ENCODE peak calls at places on chromosomes 3 and 15, in nine cellular contexts. B is A549, L is IMR-90, W is tibial nerve, M is ovary, J is gastrocnemius medialis, F is transverse colon, I is body of pancreas, V is breast epithelium. D is an unnamed sample.

GRCh38 chr3:179558742-179559364 is 3.9 kb upstream of the ACTL6A start:
- DNase-seq in L (peak; percentile 81), V (peak; percentile 49), I (peak; percentile 48), F (peak; percentile 50), W (peak; percentile 31), M (peak; percentile 50), J (peak; percentile 20), B (peak; percentile 68), D (peak; percentile 47)

GRCh38 chr3:114509756-114510155 is 215.9 kb downstream of the TIGIT start:
- DNase-seq in V (no peak), B (no peak), I (no peak), W (no peak), J (no peak), M (no peak), L (no peak), F (no peak), D (no peak)

GRCh38 chr3:59580499-59580898 is 530.7 kb upstream of the CFAP20DC start:
- DNase-seq in B (no peak), M (no peak), V (no peak), I (no peak), F (no peak), W (no peak), L (no peak), J (no peak), D (no peak)

GRCh38 chr3:52434491-52435115 is 10.3 kb downstream of the SEMA3G start:
- DNase-seq in V (no peak), I (peak; percentile 7), M (peak; percentile 3), W (no peak), J (peak; percentile 12), F (no peak), L (no peak), B (no peak), D (no peak)

GRCh38 chr3:190595212-190595795 is 81.4 kb downstream of the IL1RAP start:
- DNase-seq in J (no peak), B (no peak), I (no peak), L (no peak), W (no peak), M (no peak), F (no peak), V (no peak), D (no peak)

GRCh38 chr15:91916051-91916450 is 62.5 kb downstream of the SLCO3A1 start:
- DNase-seq in L (no peak), V (no peak), J (no peak), F (no peak), W (no peak), I (no peak), B (no peak), M (no peak), D (no peak)

GRCh38 chr3:30675774-30676173 is 69.4 kb downstream of the TGFBR2 start:
- DNase-seq in W (no peak), L (no peak), J (no peak), F (no peak), B (no peak), I (no peak), M (no peak), V (no peak), D (no peak)

GRCh38 chr3:117674321-117674720 is 964.7 kb downstream of the TUSC7 start:
- DNase-seq in L (peak; percentile 40), J (no peak), V (no peak), I (no peak), B (no peak), F (no peak), W (no peak), M (no peak), D (no peak)

GRCh38 chr3:45319231-45320085 is 68.9 kb upstream of the LARS2 start:
- DNase-seq in J (no peak), F (no peak), L (no peak), M (no peak), I (no peak), W (no peak), B (no peak), V (no peak), D (no peak)

DNA sequence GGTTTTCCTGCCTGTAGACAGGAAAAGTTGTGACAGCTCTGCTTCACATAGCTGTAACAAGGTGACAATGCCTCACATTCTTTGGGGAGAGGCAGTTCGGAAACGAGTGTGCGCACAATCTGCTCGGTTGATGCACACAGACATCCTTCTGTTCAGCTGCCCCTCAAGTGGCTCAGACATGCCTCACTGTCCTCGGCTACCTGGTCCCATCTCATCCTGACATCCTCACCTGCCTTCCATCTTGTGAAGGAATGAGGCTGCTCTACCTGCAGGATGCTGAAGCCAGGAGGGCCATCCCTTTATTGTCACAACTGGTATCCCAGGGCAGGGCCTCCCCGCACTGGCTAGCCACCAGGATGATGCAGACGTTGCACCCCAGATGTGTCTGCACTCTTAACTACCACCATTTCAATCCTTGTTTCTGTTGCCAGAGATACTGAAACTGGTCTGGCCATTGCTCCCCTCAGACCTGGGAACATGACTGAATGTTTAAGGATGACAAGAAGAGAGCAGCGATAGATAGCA is 19.4 kb downstream of the SRPRB start:
- DNase-seq in F (no peak), L (no peak), I (no peak), J (no peak), M (no peak), W (no peak), B (no peak), V (no peak), D (no peak)
- TF ChIP-seq POLR2A in F (no peak), L (no peak), I (no peak), J (no peak), M (no peak), W (no peak), B (no peak), V (no peak), D (no peak)

GRCh38 chr15:75815811-75816719 is 27.2 kb upstream of the UBE2Q2 start:
- DNase-seq in L (no peak), J (no peak), F (no peak), V (no peak), W (no peak), I (no peak), B (no peak), M (no peak), D (no peak)
- H3K27ac ChIP-seq in L (no peak overlapping the region), J (no peak overlapping the region), F (no peak overlapping the region), V (no peak overlapping the region), W (no peak overlapping the region), I (no peak overlapping the region), B (no peak overlapping the region), M (no peak overlapping the region), D (no peak overlapping the region)

DNA sequence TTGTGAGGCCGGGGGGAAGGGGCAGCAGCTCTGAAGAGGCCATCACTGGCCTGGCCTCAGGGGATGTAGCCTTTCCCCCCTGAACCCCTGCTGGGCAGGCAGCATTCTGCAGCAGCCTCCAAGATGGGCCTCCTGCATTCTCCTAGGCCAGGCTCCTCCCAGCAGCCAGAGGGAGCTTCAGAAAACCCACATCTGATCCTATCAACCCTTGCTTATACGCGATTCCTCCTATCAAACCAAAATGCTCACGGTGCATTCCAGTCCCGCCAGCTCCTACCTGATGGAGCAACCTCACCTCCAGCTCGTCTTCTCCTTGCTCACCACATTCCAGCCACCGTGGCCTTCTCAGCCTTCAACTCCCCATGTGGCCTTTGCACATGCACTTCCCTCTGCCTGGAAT is 85.7 kb downstream of the MEGF11 start:
- DNase-seq in W (no peak), V (no peak), I (no peak), L (no peak), M (no peak), J (no peak), B (no peak), F (no peak), D (no peak)
- H3K4me1 ChIP-seq in W (no peaks in the 10 kb centered on the region), V (no peaks in the 10 kb centered on the region), I (no peaks in the 10 kb centered on the region), L (no peaks in the 10 kb centered on the region), M (no peaks in the 10 kb centered on the region), J (no peaks in the 10 kb centered on the region), B (no peaks in the 10 kb centered on the region), F (no peaks in the 10 kb centered on the region), D (no peaks in the 10 kb centered on the region)

DNA sequence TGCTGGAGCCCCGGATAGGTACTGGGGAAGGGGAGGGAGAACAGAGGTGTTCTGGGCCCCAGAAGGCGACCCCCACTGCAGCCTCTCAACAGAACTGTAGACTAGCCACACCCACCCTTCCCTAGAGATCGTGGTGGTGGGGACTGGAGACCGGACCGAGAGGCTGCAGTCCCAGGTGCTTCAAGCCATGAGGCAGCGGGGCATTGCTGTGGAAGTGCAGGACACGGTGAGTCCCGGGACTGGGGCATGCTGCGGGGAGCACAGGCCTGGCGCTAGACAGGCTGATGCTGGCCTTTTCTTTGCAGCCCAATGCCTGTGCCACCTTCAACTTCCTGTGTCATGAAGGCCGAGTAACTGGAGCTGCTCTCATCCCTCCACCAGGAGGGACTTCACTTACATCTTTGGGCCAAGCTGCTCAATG is 840 bp downstream of the NDUFAF3 start:
- DNase-seq in V (no peak), L (no peak), J (no peak), W (no peak), F (no peak), I (no peak), B (peak; percentile 41), M (peak; percentile 31), D (no peak)
- TF ChIP-seq POLR2A in V (no peak), L (no peak), J (no peak), W (no peak), F (no peak), I (no peak), B (no peak), M (no peak), D (no peak)

GRCh38 chr3:100865442-100865841 is 127.8 kb downstream of the ABI3BP start:
- DNase-seq in W (no peak), V (no peak), L (peak; percentile 10), F (no peak), M (no peak), I (no peak), B (no peak), J (no peak), D (no peak)
- H3K27ac ChIP-seq in W (no peak overlapping the region), V (no peak overlapping the region), L (no peak overlapping the region), F (no peak overlapping the region), M (no peak overlapping the region), I (no peak overlapping the region), B (no peak overlapping the region), J (no peak overlapping the region), D (no peak overlapping the region)